ENCODE peak calls at places on chromosomes 5 and 9, in nine cellular contexts. J is psoas muscle, Q is ascending aorta, L is spleen, Z is ovary, N is endothelial cell of umbilical vein, K is pancreas, B is tibial nerve, V is fibroblast of lung. A is an unnamed sample.

GRCh38 chr5:1502046-1502736 is 21.6 kb downstream of the LPCAT1 start:
- DNase-seq in N (no peak), J (peak), K (no peak), Z (no peak), V (no peak), Q (peak), L (peak), B (no peak), A (no peak)

GRCh38 chr9:120688758-120689157 is 25.5 kb downstream of the MEGF9 start:
- DNase-seq in K (no peak), V (no peak), N (no peak), J (no peak), Q (no peak), B (no peak), L (no peak), Z (no peak), A (no peak)

GRCh38 chr5:31113101-31113500 is 80.4 kb upstream of the CDH6 start:
- DNase-seq in B (no peak), K (no peak), Q (no peak), Z (no peak), L (no peak), N (no peak), J (no peak), V (peak), A (no peak)

GRCh38 chr5:54311178-54311811 is 922 bp upstream of the ARL15 start:
- DNase-seq in Z (no peak), Q (no peak), L (no peak), V (peak), J (no peak), B (no peak), N (peak), K (no peak), A (no peak)

GRCh38 chr5:140109050-140109817 is 4.7 kb upstream of the PURA start:
- DNase-seq in L (peak), V (peak), N (no peak), Q (no peak), B (no peak), K (peak), Z (no peak), J (no peak), A (no peak)

GRCh38 chr5:156402387-156402921 is 75.5 kb downstream of the SGCD start:
- DNase-seq in Z (no peak), L (no peak), B (no peak), J (peak), Q (no peak), K (no peak), N (no peak), V (no peak), A (no peak)

GRCh38 chr9:12702160-12702758 is 9.1 kb downstream of the TYRP1 start:
- DNase-seq in J (peak), N (peak), Z (no peak), K (peak), L (no peak), B (peak), V (peak), Q (peak), A (peak)

GRCh38 chr5:17411436-17411835 is 86.6 kb upstream of the TAF11L2 start:
- DNase-seq in K (no peak), Z (no peak), L (no peak), N (no peak), J (no peak), Q (no peak), V (peak), B (no peak), A (no peak)

GRCh38 chr5:17443333-17444125 is 54.5 kb upstream of the TAF11L2 start:
- DNase-seq in Q (peak), Z (no peak), V (no peak), K (no peak), J (no peak), L (peak), N (no peak), B (no peak), A (no peak)

GRCh38 chr5:213803-214395 is 4.1 kb downstream of the CCDC127 start:
- DNase-seq in N (no peak), B (no peak), Q (no peak), V (no peak), Z (no peak), J (no peak), L (no peak), K (no peak), A (no peak)

GRCh38 chr9:91151741-91152095 is 210.0 kb downstream of the AUH start:
- DNase-seq in Z (no peak), V (no peak), J (no peak), K (no peak), Q (no peak), L (no peak), B (no peak), N (no peak), A (no peak)

GRCh38 chr5:123266365-123266764 is 156.8 kb downstream of the CEP120 start:
- DNase-seq in K (no peak), B (no peak), J (no peak), V (no peak), L (no peak), Q (no peak), Z (no peak), N (no peak), A (no peak)

GRCh38 chr5:32444191-32444945 is at the start of gene ZFR:
- DNase-seq in B (peak), J (peak), N (peak), Z (peak), Q (peak), K (peak), L (peak), V (peak), A (peak)

GRCh38 chr9:99516657-99517049 is 294.6 kb downstream of the SEC61B start:
- DNase-seq in L (no peak), Q (no peak), B (no peak), Z (no peak), K (no peak), N (no peak), J (no peak), V (no peak), A (no peak)

GRCh38 chr9:132631280-132631679 is 38.5 kb downstream of the DDX31 start:
- DNase-seq in V (peak), K (no peak), J (no peak), L (no peak), Z (no peak), N (no peak), B (no peak), Q (no peak), A (no peak)

DNA sequence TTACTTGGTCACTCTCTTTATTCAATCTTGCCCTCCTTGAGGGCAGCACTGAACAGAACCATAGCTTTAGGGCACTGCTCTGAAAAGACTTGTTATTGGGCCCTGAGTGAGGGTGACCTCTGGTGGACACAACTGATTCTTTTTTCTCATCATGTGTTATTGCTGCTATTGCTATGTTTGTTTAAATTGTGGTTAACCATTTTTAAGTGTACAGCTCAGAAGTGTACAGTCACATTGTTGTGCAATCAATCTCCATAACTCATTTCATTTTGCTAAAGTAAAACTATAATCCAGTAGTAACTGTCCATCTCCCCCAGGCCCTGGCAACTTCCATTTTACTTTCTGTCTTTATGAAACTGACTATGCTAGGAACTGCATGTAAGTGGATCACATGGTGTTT is 351.1 kb upstream of the RIOK2 start:
- DNase-seq in J (no peak), K (peak), N (peak), B (peak), L (no peak), Z (peak), V (peak), Q (no peak), A (no peak)
- TF ChIP-seq CTCF in J (peak), K (peak), N (peak), B (peak), L (no peak), Z (peak), V (peak), Q (peak), A (peak)

GRCh38 chr5:173499471-173500212 is 116.8 kb downstream of the BOD1 start:
- DNase-seq in V (no peak), N (no peak), K (peak), Q (no peak), Z (peak), B (no peak), L (no peak), J (peak), A (no peak)

GRCh38 chr5:173497685-173498084 is 118.8 kb downstream of the BOD1 start:
- DNase-seq in B (no peak), L (no peak), Q (no peak), K (no peak), Z (no peak), V (no peak), J (no peak), N (no peak), A (no peak)

GRCh38 chr5:173498871-173499470 is 117.5 kb downstream of the BOD1 start:
- DNase-seq in Q (no peak), B (no peak), Z (peak), N (no peak), L (no peak), J (peak), K (no peak), V (no peak), A (no peak)

GRCh38 chr5:173496883-173497255 is 119.6 kb downstream of the BOD1 start:
- DNase-seq in Z (no peak), J (no peak), K (no peak), N (no peak), B (no peak), V (no peak), L (no peak), Q (no peak), A (no peak)

GRCh38 chr5:173498286-173498685 is 118.2 kb downstream of the BOD1 start:
- DNase-seq in K (peak), L (no peak), N (no peak), V (peak), Q (no peak), B (no peak), Z (peak), J (peak), A (no peak)
- H3K4me3 ChIP-seq in K (no peak), L (no peak), N (no peak), V (no peak), Q (no peak), B (no peak), Z (no peak), J (peak), A (no peak)

GRCh38 chr9:70259512-70259802 is 679 bp downstream of the SMC5 start:
- DNase-seq in N (no peak), V (no peak), B (no peak), Z (no peak), Q (no peak), J (no peak), K (no peak), L (no peak), A (no peak)
- H3K27ac ChIP-seq in N (peak), V (peak), B (peak), Z (peak), Q (peak), J (peak), K (peak), L (peak), A (peak)

DNA sequence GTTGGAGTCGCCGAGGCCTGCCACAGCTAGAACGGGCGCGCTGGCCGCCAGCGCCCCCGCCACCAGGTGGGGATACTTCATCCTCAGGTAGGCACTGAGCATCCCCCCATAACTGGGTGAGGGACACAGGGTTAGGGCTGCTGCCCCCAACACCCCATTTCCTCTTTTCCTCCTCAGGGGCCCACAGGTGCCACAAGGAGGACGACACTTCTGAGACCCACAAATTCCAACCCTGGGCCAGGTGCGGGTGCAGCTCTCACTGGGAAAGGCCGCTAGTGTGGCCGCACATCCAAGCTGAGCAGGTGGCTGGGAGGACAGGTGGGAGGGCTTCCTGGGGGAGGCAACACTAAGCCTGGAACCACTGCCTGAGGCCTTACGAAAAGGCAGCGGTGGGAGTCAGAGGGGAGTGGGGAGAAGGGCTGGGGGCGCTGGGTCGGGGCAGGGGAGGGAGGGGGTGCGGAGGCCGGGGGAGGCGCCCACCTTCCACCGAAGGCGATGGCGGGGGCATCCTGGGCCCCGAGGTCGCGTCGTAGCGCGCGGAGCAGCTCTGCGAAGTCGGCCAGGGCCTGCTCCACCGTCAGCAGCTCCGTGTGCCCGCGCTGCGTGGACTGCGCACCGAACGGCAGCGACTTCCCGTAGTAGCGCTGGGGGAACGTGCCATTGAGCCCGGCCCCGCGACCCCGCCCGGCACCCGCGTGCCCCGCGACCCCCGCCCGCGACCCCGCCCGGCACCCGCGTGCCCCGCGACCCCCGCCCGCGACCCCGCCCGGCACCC is 961 bp downstream of the DPP7 start:
- DNase-seq in J (no peak), K (no peak), V (no peak), B (no peak), N (no peak), Q (no peak), L (no peak), Z (no peak), A (peak)
- TF ChIP-seq CTCF in J (no peak), K (no peak), V (no peak), B (no peak), N (no peak), Q (no peak), L (no peak), Z (no peak), A (no peak)

GRCh38 chr5:141402553-141403328 is at the start of gene PCDHGA9:
- DNase-seq in N (no peak), B (no peak), K (no peak), V (peak), J (peak), L (peak), Q (no peak), Z (no peak), A (no peak)
- H3K4me3 ChIP-seq in N (no peak), B (peak), K (peak), V (peak), J (peak), L (no peak), Q (peak), Z (peak), A (peak)

GRCh38 chr5:57215629-57216195 is 41.9 kb downstream of the GPBP1 start:
- DNase-seq in Q (no peak), K (no peak), B (no peak), L (no peak), N (no peak), V (peak), J (no peak), Z (no peak), A (no peak)

GRCh38 chr5:57221049-57221568 is 47.2 kb downstream of the GPBP1 start:
- DNase-seq in N (peak), J (no peak), B (peak), L (no peak), Z (no peak), V (peak), K (peak), Q (no peak), A (no peak)

GRCh38 chr5:57216714-57217113 is 42.9 kb downstream of the GPBP1 start:
- DNase-seq in B (no peak), L (no peak), V (peak), J (no peak), Z (no peak), Q (no peak), N (no peak), K (no peak), A (no peak)

DNA sequence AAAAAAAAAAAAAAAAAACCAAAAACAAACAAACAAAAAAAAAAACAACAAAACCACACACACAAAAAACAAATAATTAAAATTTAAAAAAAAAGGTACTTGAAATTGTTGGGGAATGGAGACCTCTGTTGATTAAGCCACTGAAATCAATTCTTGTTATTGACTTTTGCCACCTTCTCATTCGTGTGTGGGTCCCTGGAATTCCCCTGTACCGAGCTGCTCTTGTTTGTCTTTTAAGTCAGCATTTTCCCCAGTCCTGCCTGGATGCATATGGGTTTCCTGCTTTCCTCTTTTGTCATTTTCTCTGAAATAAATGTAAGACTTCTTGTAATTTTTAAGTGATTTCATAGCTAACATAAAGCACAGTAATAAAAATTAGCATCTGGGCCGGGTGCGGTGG is 45.5 kb downstream of the GPBP1 start:
- DNase-seq in V (no peak), B (no peak), K (no peak), N (peak), Q (no peak), Z (no peak), J (no peak), L (no peak), A (no peak)
- H3K27ac ChIP-seq in V (no peak), B (no peak), K (peak), N (peak), Q (no peak), Z (no peak), J (peak), L (no peak), A (no peak)

DNA sequence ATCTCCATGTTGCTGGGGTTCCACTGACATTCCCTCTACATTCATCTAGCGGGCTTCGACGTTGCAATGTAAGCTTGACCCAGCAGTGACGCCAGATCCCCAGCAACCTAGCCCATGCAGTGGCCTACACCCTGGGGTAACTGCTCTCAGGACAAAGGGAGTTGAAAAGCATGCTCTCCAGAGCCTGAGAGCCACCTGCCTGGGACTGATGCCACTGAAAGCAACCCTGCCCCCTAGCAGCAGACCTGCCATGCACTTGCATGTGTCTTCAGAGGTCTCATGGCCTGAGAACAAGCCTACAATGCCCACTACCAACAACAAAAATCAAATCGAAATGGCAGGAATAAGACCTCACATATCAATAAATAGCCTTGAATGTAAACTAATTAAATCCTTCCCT is 330.3 kb downstream of the TRIM36 start:
- DNase-seq in Q (no peak), Z (no peak), J (no peak), B (no peak), K (no peak), N (no peak), V (no peak), L (peak), A (peak)
- TF ChIP-seq CTCF in Q (no peak), Z (no peak), J (no peak), B (no peak), K (no peak), N (no peak), V (no peak), L (no peak), A (no peak)

GRCh38 chr5:132298813-132299212 is 4.6 kb downstream of the SLC22A4 start:
- DNase-seq in B (no peak), K (no peak), Q (peak), V (no peak), Z (no peak), N (no peak), L (no peak), J (no peak), A (no peak)
- H3K4me3 ChIP-seq in B (no peak), K (no peak), Q (no peak), V (no peak), Z (no peak), N (no peak), L (no peak), J (no peak), A (no peak)

A was measured in kidney.